ENCODE peak calls at places on chromosome 22, in six cellular contexts. B is uterus; U is heart left ventricle; F is heart right ventricle; Y is CD4-positive, CD25-positive, alpha-beta regulatory T cell; J is ovary. R is an unnamed sample.

GRCh38 chr22:50672471-50673230 is at the start of gene SHANK3:
- DNase-seq in B (peak), U (peak), F (peak), Y (no peak), J (no peak), R (no peak)

GRCh38 chr22:49771266-49772065 is 56.2 kb downstream of the BRD1 start:
- DNase-seq in B (no peak), U (no peak), F (no peak), Y (no peak), J (no peak), R (no peak)

GRCh38 chr22:42717197-42717967 is 3.3 kb downstream of the A4GALT start:
- DNase-seq in B (peak), U (no peak), F (no peak), Y (no peak), J (peak), R (no peak)

GRCh38 chr22:44312766-44313165 is at the start of gene SHISAL1:
- DNase-seq in B (peak), U (no peak), F (no peak), Y (no peak), J (no peak), R (no peak)

GRCh38 chr22:50282361-50283144 is 12.4 kb upstream of the MAPK11 start:
- DNase-seq in B (no peak), U (no peak), F (no peak), Y (no peak), J (no peak), R (no peak)

GRCh38 chr22:27318516-27318915 is 483.0 kb downstream of the MN1 start:
- DNase-seq in B (peak), U (peak), F (peak), Y (no peak), J (no peak), R (no peak)

GRCh38 chr22:24107668-24108067 is 73.6 kb upstream of the SUSD2 start:
- DNase-seq in B (peak), U (peak), F (peak), Y (no peak), J (peak), R (no peak)

GRCh38 chr22:32644252-32645100 is 157.0 kb upstream of the TIMP3 start:
- DNase-seq in B (peak), U (peak), F (peak), Y (no peak), J (peak), R (no peak)

GRCh38 chr22:23833017-23833795 is 5.6 kb downstream of the DERL3 start:
- DNase-seq in B (no peak), U (peak), F (no peak), Y (no peak), J (no peak), R (no peak)

GRCh38 chr22:28373841-28374240 is 305.8 kb downstream of the TTC28 start:
- DNase-seq in B (no peak), U (no peak), F (no peak), Y (no peak), J (no peak), R (no peak)

GRCh38 chr22:28366856-28367255 is 312.8 kb downstream of the TTC28 start:
- DNase-seq in B (no peak), U (no peak), F (no peak), Y (no peak), J (no peak), R (no peak)

DNA sequence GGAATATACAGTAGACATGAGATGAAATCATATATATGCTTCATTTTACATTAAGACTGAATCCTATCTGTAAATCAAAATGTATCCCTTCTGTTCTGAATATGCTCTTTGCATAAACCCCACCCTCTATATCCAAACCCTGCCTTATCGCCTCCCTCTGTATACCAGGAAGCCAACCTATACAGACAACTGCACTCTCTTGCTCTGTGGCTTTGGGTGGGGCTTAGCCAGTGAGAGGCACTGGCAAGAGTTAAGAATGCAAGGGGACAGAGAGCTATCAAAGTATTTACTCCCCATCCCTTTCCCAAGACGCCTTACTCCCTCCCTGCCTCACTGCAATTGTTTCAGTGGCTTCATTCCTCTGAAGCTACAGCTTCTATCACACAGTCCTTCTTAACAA is 309.8 kb downstream of the TTC28 start:
- DNase-seq in B (no peak), U (no peak), F (no peak), Y (no peak), J (no peak), R (no peak)
- H3K27ac ChIP-seq in B (no peak), U (no peak), F (no peak), Y (no peak), J (no peak), R (no peak)

DNA sequence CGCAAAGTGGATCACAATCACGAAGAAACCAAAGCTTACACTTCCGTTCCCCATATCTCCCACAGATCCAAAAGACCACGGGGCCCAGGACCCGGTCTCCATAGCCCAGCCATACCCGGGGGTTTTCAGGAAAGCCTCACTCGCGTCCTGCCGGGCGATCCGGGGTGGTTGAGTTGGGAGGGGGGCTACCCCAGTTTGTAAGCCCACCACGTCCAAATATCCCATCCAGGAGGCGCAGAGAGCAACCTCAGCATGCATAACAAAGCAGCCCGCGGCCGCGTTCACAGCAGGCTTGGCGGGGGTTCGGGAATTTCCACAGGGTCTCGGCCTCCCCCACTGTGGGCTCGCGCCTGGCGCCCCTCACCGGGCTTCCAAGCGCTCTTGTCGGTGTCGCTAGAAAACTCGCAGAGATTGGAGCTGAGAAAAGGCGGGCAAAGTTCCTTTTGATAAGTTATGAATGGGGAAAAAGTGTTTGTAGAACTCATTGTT is 9.5 kb downstream of the SDF2L1 start:
- DNase-seq in B (no peak), U (no peak), F (no peak), Y (no peak), J (no peak), R (no peak)
- H3K4me3 ChIP-seq in B (peak), U (peak), F (peak), Y (peak), J (peak), R (peak)

GRCh38 chr22:40014661-40015255 is 20.0 kb downstream of the FAM83F start:
- DNase-seq in B (no peak), U (no peak), F (no peak), Y (no peak), J (no peak), R (no peak)
- H3K27ac ChIP-seq in B (no peak), U (no peak), F (no peak), Y (no peak), J (no peak), R (peak)

DNA sequence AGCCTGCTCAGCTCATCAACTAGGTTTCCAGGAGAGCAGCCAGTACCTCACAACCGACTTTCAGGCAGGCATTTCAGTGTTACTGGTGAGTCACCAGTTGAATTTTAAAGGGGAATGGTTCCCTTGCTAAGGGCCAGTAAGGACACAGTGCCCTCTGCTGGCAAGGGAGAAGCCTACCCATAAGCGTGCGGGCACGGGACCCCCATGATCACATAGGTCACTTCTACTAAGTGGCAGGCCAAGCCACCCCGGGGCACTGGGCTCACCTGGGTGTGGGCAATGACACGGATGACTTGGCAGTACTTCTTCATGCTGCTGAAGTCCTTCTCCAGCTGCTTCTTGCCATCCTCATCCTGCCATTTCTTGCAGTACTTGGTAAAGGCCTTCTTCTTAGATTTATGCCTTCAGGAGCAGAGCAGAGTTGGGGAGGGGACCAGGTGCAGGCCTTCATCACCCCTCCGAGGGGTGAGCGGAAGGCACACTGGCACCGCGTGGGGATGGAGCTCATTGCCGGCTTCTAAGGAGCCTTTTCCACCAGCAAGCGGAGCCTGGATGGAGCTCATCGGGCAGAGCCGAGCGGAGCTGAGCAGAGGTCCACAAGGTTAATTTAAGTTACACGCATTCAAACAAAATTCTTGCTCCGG is 2.9 kb downstream of the RPL3 start:
- DNase-seq in B (peak), U (peak), F (peak), Y (peak), J (peak), R (no peak)
- H3K4me3 ChIP-seq in B (no peak), U (no peak), F (peak), Y (peak), J (no peak), R (peak)

GRCh38 chr22:33743756-33744155 is 176.5 kb downstream of the LARGE1 start:
- DNase-seq in B (no peak), U (no peak), F (no peak), Y (no peak), J (no peak), R (no peak)
- H3K27ac ChIP-seq in B (no peak), U (no peak), F (no peak), Y (no peak), J (no peak), R (no peak)

GRCh38 chr22:45860201-45860600 is 116.8 kb downstream of the WNT7B start:
- DNase-seq in B (no peak), U (no peak), F (no peak), Y (no peak), J (no peak), R (no peak)

GRCh38 chr22:45861259-45861658 is 115.7 kb downstream of the WNT7B start:
- DNase-seq in B (no peak), U (no peak), F (no peak), Y (no peak), J (no peak), R (no peak)

GRCh38 chr22:45855961-45856360 is 121.0 kb downstream of the WNT7B start:
- DNase-seq in B (no peak), U (no peak), F (no peak), Y (no peak), J (no peak), R (no peak)

GRCh38 chr22:45857519-45857918 is 119.4 kb downstream of the WNT7B start:
- DNase-seq in B (no peak), U (no peak), F (no peak), Y (no peak), J (no peak), R (no peak)

GRCh38 chr22:45859231-45860161 is 117.5 kb downstream of the WNT7B start:
- DNase-seq in B (no peak), U (no peak), F (no peak), Y (no peak), J (no peak), R (no peak)
- H3K4me3 ChIP-seq in B (no peak), U (no peak), F (no peak), Y (no peak), J (no peak), R (no peak)

GRCh38 chr22:28759861-28760560 is 12.5 kb upstream of the CCDC117 start:
- DNase-seq in B (no peak), U (no peak), F (no peak), Y (no peak), J (no peak), R (no peak)
- H3K27ac ChIP-seq in B (no peak), U (no peak), F (no peak), Y (no peak), J (no peak), R (peak)

GRCh38 chr22:40331706-40332105 is 14.6 kb upstream of the ADSL start:
- DNase-seq in B (no peak), U (no peak), F (no peak), Y (no peak), J (no peak), R (no peak)

GRCh38 chr22:40334060-40334459 is 12.2 kb upstream of the ADSL start:
- DNase-seq in B (no peak), U (no peak), F (no peak), Y (no peak), J (no peak), R (no peak)

GRCh38 chr22:40335358-40335757 is 10.9 kb upstream of the ADSL start:
- DNase-seq in B (no peak), U (no peak), F (no peak), Y (no peak), J (no peak), R (no peak)

GRCh38 chr22:40332319-40332781 is 13.9 kb upstream of the ADSL start:
- DNase-seq in B (no peak), U (no peak), F (no peak), Y (peak), J (no peak), R (no peak)

GRCh38 chr22:40334899-40335298 is 11.4 kb upstream of the ADSL start:
- DNase-seq in B (no peak), U (no peak), F (no peak), Y (no peak), J (no peak), R (no peak)
- H3K4me3 ChIP-seq in B (no peak), U (no peak), F (no peak), Y (peak), J (no peak), R (no peak)

GRCh38 chr22:21613553-21614233 is 16.1 kb downstream of the YDJC start:
- DNase-seq in B (no peak), U (no peak), F (no peak), Y (no peak), J (no peak), R (no peak)

GRCh38 chr22:21611210-21611977 is 18.4 kb downstream of the YDJC start:
- DNase-seq in B (no peak), U (no peak), F (no peak), Y (no peak), J (no peak), R (no peak)

GRCh38 chr22:21621025-21621424 is 8.8 kb downstream of the YDJC start:
- DNase-seq in B (no peak), U (no peak), F (no peak), Y (no peak), J (no peak), R (no peak)

GRCh38 chr22:21612858-21613257 is 17.0 kb downstream of the YDJC start:
- DNase-seq in B (no peak), U (no peak), F (no peak), Y (no peak), J (no peak), R (no peak)

DNA sequence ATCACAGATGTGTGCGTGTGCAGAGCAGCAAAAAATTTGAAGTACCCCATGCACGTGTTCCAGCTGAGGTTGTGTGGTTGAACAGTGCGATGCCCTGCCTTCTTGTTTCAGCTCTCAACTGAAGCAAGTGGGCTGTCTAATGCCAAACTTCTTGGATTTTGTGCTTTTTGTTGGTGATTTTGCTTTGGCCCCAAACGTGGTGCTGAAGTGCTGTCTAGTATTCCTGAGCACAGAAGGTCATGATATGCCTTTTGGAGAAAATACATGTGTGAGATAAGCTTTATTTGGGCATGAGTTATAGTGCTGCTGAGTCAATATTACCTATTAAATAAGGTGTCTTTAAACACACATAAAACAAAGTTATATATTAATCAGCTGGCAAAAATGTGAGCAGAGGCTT is 14.1 kb downstream of the YDJC start:
- DNase-seq in B (no peak), U (no peak), F (no peak), Y (no peak), J (no peak), R (no peak)
- H3K27ac ChIP-seq in B (no peak), U (no peak), F (no peak), Y (no peak), J (no peak), R (no peak)

DNA sequence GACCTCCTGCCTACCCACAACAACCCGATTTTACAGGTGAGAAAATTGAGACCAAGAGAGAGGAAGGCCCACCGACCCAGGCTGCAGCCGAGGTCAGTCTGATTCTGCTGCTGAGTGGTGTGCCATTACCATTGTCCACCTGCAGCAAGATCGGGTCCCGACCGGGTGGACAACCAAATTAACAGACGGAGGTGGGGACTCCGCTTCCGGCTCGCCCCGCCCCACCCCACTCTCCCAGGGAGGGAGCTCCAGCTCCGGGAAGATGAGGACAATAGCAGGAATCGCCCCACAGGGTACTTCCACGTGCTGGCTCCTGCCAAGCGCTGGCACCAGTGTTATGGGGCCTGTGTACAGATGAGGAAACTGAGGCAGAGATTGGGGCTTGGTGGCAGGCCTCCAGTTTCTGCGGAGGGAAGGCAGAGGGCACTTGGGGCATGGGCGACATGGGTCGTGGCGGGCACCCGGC is 425 bp upstream of the KDELR3 start:
- DNase-seq in B (peak), U (no peak), F (no peak), Y (no peak), J (no peak), R (no peak)
- H3K4me3 ChIP-seq in B (peak), U (peak), F (peak), Y (no peak), J (peak), R (peak)

R was measured in esophagus squamous epithelium.